ENCODE peak calls at places on chromosomes 1 and 21, in seven cellular contexts. D, I, O, F, J, P and G are unnamed samples. For H3K4me1, the result is how much of the 10 kb centered on the place peaks cover.

GRCh38 chr1:20867847-20868246 is 80.7 kb upstream of the HP1BP3 start:
- DNase-seq in F (no peak), I (no peak), J (peak), D (peak), O (no peak), P (no peak), G (no peak)

GRCh38 chr1:26259578-26259977 is 20.3 kb upstream of the SH3BGRL3 start:
- DNase-seq in D (no peak), J (no peak), P (no peak), O (no peak), I (no peak), F (no peak), G (no peak)

GRCh38 chr1:109782927-109783326 is 19.2 kb upstream of the EPS8L3 start:
- DNase-seq in F (no peak), P (no peak), J (no peak), I (no peak), D (no peak), O (peak), G (no peak)

GRCh38 chr1:159913451-159914192 is 11.7 kb downstream of the TAGLN2 start:
- DNase-seq in I (peak), O (no peak), J (no peak), F (no peak), P (peak), D (no peak), G (no peak)

GRCh38 chr1:53043271-53043670 is 18.7 kb upstream of the PODN start:
- DNase-seq in I (no peak), P (no peak), F (no peak), J (peak), O (no peak), D (peak), G (no peak)

GRCh38 chr21:31509108-31510017 is 150.1 kb upstream of the SOD1 start:
- DNase-seq in D (peak), F (no peak), J (no peak), I (no peak), O (no peak), P (peak), G (peak)

GRCh38 chr21:45449658-45450502 is 44.9 kb downstream of the COL18A1 start:
- DNase-seq in I (no peak), F (no peak), J (no peak), O (no peak), P (no peak), D (no peak), G (no peak)

GRCh38 chr1:168465942-168466702 is 77.7 kb downstream of the XCL2 start:
- DNase-seq in J (peak), P (peak), I (peak), D (peak), F (peak), O (no peak), G (no peak)

GRCh38 chr1:200862713-200863415 is 9.9 kb upstream of the GPR25 start:
- DNase-seq in P (no peak), I (no peak), D (no peak), F (no peak), J (no peak), O (no peak), G (no peak)

GRCh38 chr1:234778215-234779159 is 168.5 kb upstream of the IRF2BP2 start:
- DNase-seq in J (no peak), O (peak), I (no peak), P (no peak), D (no peak), F (no peak), G (no peak)

GRCh38 chr1:234777850-234778214 is 167.9 kb upstream of the IRF2BP2 start:
- DNase-seq in F (no peak), D (no peak), P (no peak), I (no peak), O (no peak), J (no peak), G (no peak)

GRCh38 chr1:234776256-234776874 is 166.4 kb upstream of the IRF2BP2 start:
- DNase-seq in D (no peak), O (no peak), I (no peak), P (no peak), F (no peak), J (no peak), G (no peak)

GRCh38 chr1:234775477-234776246 is 165.7 kb upstream of the IRF2BP2 start:
- DNase-seq in P (peak), F (no peak), J (no peak), I (no peak), D (no peak), O (no peak), G (no peak)

GRCh38 chr1:234776875-234777849 is 167.2 kb upstream of the IRF2BP2 start:
- DNase-seq in I (no peak), J (no peak), O (no peak), P (no peak), D (no peak), F (no peak), G (no peak)
- H3K4me1 ChIP-seq in I (under half), J (under half), O (under half), P (under half), D (under half), F (under half), G (under half)

DNA sequence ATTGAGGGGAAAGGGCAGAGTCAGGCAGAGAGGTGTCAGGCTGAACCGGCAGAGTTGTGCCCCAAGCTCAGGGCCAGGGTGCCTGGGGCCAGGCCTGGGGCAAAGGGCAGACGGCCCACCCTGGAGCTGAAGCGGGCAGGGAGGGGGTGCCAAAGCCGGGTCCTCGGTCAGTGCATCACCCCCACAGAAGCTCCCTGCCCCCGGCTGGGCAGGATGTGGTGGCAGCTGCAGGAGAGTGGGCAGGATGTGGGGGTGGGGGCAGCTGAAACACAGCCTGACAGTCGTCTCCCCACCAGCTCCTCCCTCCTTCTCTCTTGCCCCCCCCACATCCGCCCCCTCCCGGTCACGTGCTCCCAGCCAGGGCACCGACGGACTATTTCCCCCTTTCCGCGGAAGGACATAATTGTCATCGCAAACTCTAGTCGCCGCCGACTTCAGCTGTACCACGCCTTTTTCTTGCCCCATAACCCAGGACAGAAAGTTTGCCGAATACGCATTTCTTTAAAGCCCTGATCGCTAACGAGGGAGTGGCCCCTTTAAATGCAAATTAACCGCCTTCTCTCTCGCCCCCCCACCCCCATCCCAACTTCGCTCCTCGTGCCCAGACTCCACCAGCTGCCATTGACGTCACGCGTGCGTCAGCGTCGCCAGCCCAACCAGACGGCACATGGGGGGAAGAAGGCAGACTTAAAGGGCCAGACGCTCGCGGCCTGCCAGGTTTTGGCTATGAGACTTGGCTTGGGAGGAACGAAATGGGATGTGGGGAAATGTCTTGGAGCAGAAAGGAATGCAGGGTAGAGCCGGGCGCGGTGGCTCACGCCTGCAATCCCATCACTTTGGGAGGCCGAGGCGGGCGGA is 4.5 kb upstream of the MEF2D start:
- DNase-seq in I (peak), P (peak), D (peak), J (peak), O (peak), F (peak), G (peak)
- H3K4me3 ChIP-seq in I (peak), P (peak), D (peak), J (peak), O (peak), F (peak), G (peak)

GRCh38 chr1:41613646-41614592 is 129.4 kb upstream of the EDN2 start:
- DNase-seq in J (peak), I (no peak), F (no peak), D (peak), O (no peak), P (no peak), G (no peak)
- H3K4me1 ChIP-seq in J (under half), I (under half), F (under half), D (under half), O (under half), P (under half), G (under half)

GRCh38 chr1:36586146-36586545 is 103.4 kb upstream of the CSF3R start:
- DNase-seq in O (no peak), F (no peak), I (no peak), P (no peak), J (no peak), D (no peak), G (no peak)

GRCh38 chr1:36585760-36586072 is 103.0 kb upstream of the CSF3R start:
- DNase-seq in P (no peak), O (no peak), F (no peak), J (no peak), I (no peak), D (no peak), G (no peak)

GRCh38 chr1:36583080-36583479 is 100.4 kb upstream of the CSF3R start:
- DNase-seq in D (no peak), F (no peak), O (no peak), P (no peak), J (no peak), I (no peak), G (no peak)

GRCh38 chr1:36583980-36584805 is 101.5 kb upstream of the CSF3R start:
- DNase-seq in I (no peak), D (no peak), O (no peak), F (no peak), P (no peak), J (no peak), G (no peak)

GRCh38 chr1:36584874-36585759 is 102.4 kb upstream of the CSF3R start:
- DNase-seq in D (no peak), P (no peak), J (no peak), I (no peak), F (no peak), O (no peak), G (no peak)
- H3K4me3 ChIP-seq in D (no peak), P (no peak), J (no peak), I (no peak), F (no peak), O (no peak), G (no peak)